ENCODE peak calls at places on chromosomes 16 and 17, in nine cellular contexts. T is aorta; I is ACHN; S is memory B cell; M is activated naive CD4-positive, alpha-beta T cell treated with Interleukin-2 at 50 U/mL for 16 hours; Y is activated T-helper 2 cell treated with anti-CD3 and anti-CD28 coated beads, Interferon-gamma antibody, Interleukin-2, Interleukin-4, amounts not matched to agents 10 μg/mL and 5 μg/mL and 100 μg/mL, durations not matched to agents 14 hours and 24 hours and 36 hours; E is substantia nigra; D is hepatic stellate cell; X is T-helper 17 cell. N is an unnamed sample.

GRCh38 chr17:66025551-66025950 is 166.4 kb downstream of the CEP112 start:
- DNase-seq in T (no peak), X (no peak), I (no peak), Y (no peak), S (no peak), D (no peak), E (no peak), M (no peak), N (no peak)

GRCh38 chr16:55487048-55487803 is 8.2 kb downstream of the MMP2 start:
- DNase-seq in S (no peak), X (no peak), D (no peak), E (no peak), M (no peak), T (peak; percentile 66), I (no peak), Y (no peak), N (no peak)

GRCh38 chr16:64627781-64628180 is 494.1 kb downstream of the CDH11 start:
- DNase-seq in E (no peak), M (no peak), X (no peak), I (no peak), Y (no peak), S (no peak), T (peak; percentile 69), D (no peak), N (no peak)

GRCh38 chr17:49567871-49568694 is 7.6 kb upstream of the NXPH3 start:
- DNase-seq in Y (peak; percentile 73), T (peak; percentile 95), X (peak; percentile 69), M (peak; percentile 86), S (peak; percentile 92), E (peak; percentile 51), D (peak; percentile 83), I (peak; percentile 83), N (no peak)

GRCh38 chr17:36940313-36941264 is 3.3 kb downstream of the LHX1 start:
- DNase-seq in D (no peak), T (no peak), I (no peak), M (no peak), E (no peak), X (no peak), S (peak; percentile 20), Y (no peak), N (no peak)

GRCh38 chr16:65083181-65083845 is 38.5 kb downstream of the CDH11 start:
- DNase-seq in M (no peak), D (no peak), I (no peak), E (no peak), X (no peak), T (no peak), S (no peak), Y (no peak), N (no peak)

GRCh38 chr17:81726004-81726403 is 13.9 kb downstream of the SLC25A10 start:
- DNase-seq in T (no peak), S (no peak), M (no peak), I (no peak), D (no peak), E (no peak), X (no peak), Y (no peak), N (no peak)

GRCh38 chr16:26078971-26079370 is 387.2 kb downstream of the HS3ST4 start:
- DNase-seq in S (no peak), X (no peak), D (no peak), I (no peak), M (no peak), T (no peak), E (no peak), Y (no peak), N (no peak)

GRCh38 chr17:10824874-10825273 is 13.0 kb downstream of the PIRT start:
- DNase-seq in S (no peak), T (no peak), D (no peak), M (no peak), E (no peak), Y (no peak), I (no peak), X (no peak), N (no peak)

GRCh38 chr17:49637050-49637449 is 40.8 kb downstream of the SPOP start:
- DNase-seq in I (no peak), Y (no peak), X (no peak), E (no peak), D (peak; percentile 54), S (no peak), T (no peak), M (no peak), N (no peak)

GRCh38 chr17:67322039-67322787 is 44.2 kb downstream of the PSMD12 start:
- DNase-seq in Y (no peak), M (no peak), T (no peak), I (no peak), S (no peak), D (no peak), E (no peak), X (no peak), N (no peak)

GRCh38 chr17:27993723-27994310 is 48.7 kb upstream of the NLK start:
- DNase-seq in X (no peak), S (no peak), I (no peak), E (no peak), D (no peak), T (no peak), M (no peak), Y (no peak), N (no peak)

GRCh38 chr16:1392826-1393225 is 21.7 kb downstream of the UNKL start:
- DNase-seq in Y (no peak), X (no peak), S (no peak), D (no peak), M (no peak), T (no peak), E (no peak), I (no peak), N (no peak)

GRCh38 chr16:82091225-82091624 is 56.2 kb downstream of the HSD17B2 start:
- DNase-seq in S (no peak), E (no peak), M (no peak), Y (no peak), I (peak; percentile 30), D (peak; percentile 6), X (no peak), T (no peak), N (no peak)

GRCh38 chr17:38620551-38621277 is 15.0 kb upstream of the SRCIN1 start:
- DNase-seq in M (no peak), X (no peak), Y (no peak), D (no peak), E (no peak), I (no peak), S (no peak), T (no peak), N (no peak)

GRCh38 chr16:81620029-81620428 is 159.1 kb upstream of the PLCG2 start:
- DNase-seq in X (no peak), I (no peak), Y (no peak), T (no peak), S (no peak), D (no peak), E (no peak), M (no peak), N (no peak)

GRCh38 chr17:41813039-41813680 is 356 bp downstream of the FKBP10 start:
- DNase-seq in M (no peak), Y (no peak), I (no peak), T (no peak), D (peak; percentile 42), E (no peak), X (no peak), S (no peak), N (no peak)

GRCh38 chr17:79948918-79949645 is 86.6 kb downstream of the TBC1D16 start:
- DNase-seq in E (no peak), T (no peak), S (no peak), X (no peak), D (no peak), M (no peak), I (no peak), Y (no peak), N (peak; percentile 18)

GRCh38 chr16:84175351-84176081 is 11.3 kb downstream of the TAF1C start:
- DNase-seq in M (peak; percentile 58), Y (no peak), T (no peak), X (no peak), S (peak; percentile 66), D (no peak), E (no peak), I (peak; percentile 44), N (no peak)

GRCh38 chr16:86225905-86226371 is 284.4 kb upstream of the FOXF1 start:
- DNase-seq in S (no peak), E (no peak), I (no peak), D (peak; percentile 32), Y (no peak), M (no peak), T (no peak), X (no peak), N (no peak)

GRCh38 chr16:67375161-67375560 is 18.1 kb downstream of the TPPP3 start:
- DNase-seq in E (no peak), S (no peak), M (no peak), T (no peak), Y (no peak), I (no peak), D (no peak), X (no peak), N (no peak)

GRCh38 chr16:31351937-31352315 is 3.0 kb upstream of the ITGAX start:
- DNase-seq in T (peak; percentile 62), I (no peak), Y (no peak), S (no peak), D (no peak), E (no peak), M (no peak), X (no peak), N (no peak)

GRCh38 chr17:78125976-78126894 is 2.3 kb downstream of the TMC6 start:
- DNase-seq in T (peak; percentile 54), E (no peak), D (no peak), Y (no peak), I (no peak), S (no peak), M (no peak), X (no peak), N (no peak)

GRCh38 chr16:50272111-50272571 is 5.8 kb downstream of the ADCY7 start:
- DNase-seq in I (no peak), X (no peak), Y (no peak), S (no peak), T (peak; percentile 49), E (no peak), M (no peak), D (no peak), N (no peak)

GRCh38 chr17:45279898-45280297 is 18.0 kb upstream of the SPATA32 start:
- DNase-seq in I (no peak), Y (no peak), S (no peak), T (no peak), D (no peak), M (no peak), X (no peak), E (no peak), N (no peak)

N was measured in GM12892.